ENCODE peak calls at places on chromosomes 5 and 9, in four cellular contexts. Y is GM23248, Z is HCT116, B is MM.1S. V is an unnamed sample.

GRCh38 chr5:144013816-144014215 is 156.6 kb downstream of the YIPF5 start:
- DNase-seq in Y (no peak), Z (no peak), B (no peak), V (no peak)

GRCh38 chr5:61023131-61023530 is 78.1 kb downstream of the NDUFAF2 start:
- DNase-seq in Y (peak), Z (no peak), B (no peak), V (no peak)

GRCh38 chr5:43601454-43602260 is 1.3 kb upstream of the NNT start:
- DNase-seq in Y (peak), Z (no peak), B (peak), V (no peak)

GRCh38 chr5:60842859-60843692 is 993 bp downstream of the ELOVL7 start:
- DNase-seq in Y (peak), Z (no peak), B (peak), V (peak)

GRCh38 chr5:134511796-134512660 is 13.4 kb upstream of the JADE2 start:
- DNase-seq in Y (peak), Z (no peak), B (no peak), V (peak)

GRCh38 chr9:117926031-117926655 is 221.9 kb downstream of the TLR4 start:
- DNase-seq in Y (peak), Z (no peak), B (no peak), V (no peak)

GRCh38 chr9:88954073-88954472 is 37.2 kb upstream of the S1PR3 start:
- DNase-seq in Y (peak), Z (no peak), B (no peak), V (no peak)

GRCh38 chr5:135553688-135554462 is 18.1 kb upstream of the NEUROG1 start:
- DNase-seq in Y (peak), Z (peak), B (no peak), V (peak)

GRCh38 chr5:123094919-123095693 is 6.1 kb downstream of the PRDM6 start:
- DNase-seq in Y (no peak), Z (no peak), B (no peak), V (peak)

GRCh38 chr9:135035781-135036760 is 51.4 kb upstream of the OLFM1 start:
- DNase-seq in Y (no peak), Z (no peak), B (no peak), V (no peak)

GRCh38 chr9:101356619-101357018 is 28.2 kb downstream of the BAAT start:
- DNase-seq in Y (no peak), Z (no peak), B (no peak), V (no peak)

GRCh38 chr9:10112798-10113197 is 500.0 kb downstream of the PTPRD start:
- DNase-seq in Y (no peak), Z (no peak), B (no peak), V (no peak)

GRCh38 chr5:82107277-82107676 is 135.5 kb downstream of the ATG10 start:
- DNase-seq in Y (peak), Z (no peak), B (peak), V (peak)

GRCh38 chr5:201672-202071 is 10.4 kb downstream of the LRRC14B start:
- DNase-seq in Y (no peak), Z (no peak), B (no peak), V (no peak)

GRCh38 chr5:139759219-139759721 is 36.3 kb upstream of the PSD2 start:
- DNase-seq in Y (no peak), Z (no peak), B (no peak), V (no peak)

GRCh38 chr5:84088996-84089395 is 295.7 kb downstream of the EDIL3 start:
- DNase-seq in Y (peak), Z (peak), B (peak), V (peak)

GRCh38 chr5:143047091-143047490 is 276.9 kb downstream of the ARHGAP26 start:
- DNase-seq in Y (peak), Z (no peak), B (no peak), V (no peak)

GRCh38 chr5:5321137-5321536 is 101.3 kb upstream of the ICE1 start:
- DNase-seq in Y (no peak), Z (no peak), B (no peak), V (no peak)

GRCh38 chr9:119092125-119092524 is 277.1 kb downstream of the BRINP1 start:
- DNase-seq in Y (peak), Z (no peak), B (no peak), V (no peak)

GRCh38 chr9:100623969-100624368 is 46.1 kb downstream of the CAVIN4 start:
- DNase-seq in Y (no peak), Z (no peak), B (no peak), V (no peak)

GRCh38 chr5:170292509-170292908 is 5.1 kb downstream of the LCP2 start:
- DNase-seq in Y (no peak), Z (no peak), B (no peak), V (no peak)
- TF ChIP-seq EZH2phosphoT487 in Y (no peak), Z (no peak), B (no peak), V (no peak)

GRCh38 chr9:71984388-71985069 is 73.1 kb downstream of the C9orf85 start:
- DNase-seq in Y (peak), Z (no peak), B (no peak), V (peak)

GRCh38 chr9:71975833-71976232 is 64.4 kb downstream of the C9orf85 start:
- DNase-seq in Y (peak), Z (no peak), B (no peak), V (no peak)

GRCh38 chr9:71981944-71982343 is 70.5 kb downstream of the C9orf85 start:
- DNase-seq in Y (no peak), Z (no peak), B (no peak), V (no peak)

GRCh38 chr9:71977003-71977402 is 65.6 kb downstream of the C9orf85 start:
- DNase-seq in Y (no peak), Z (no peak), B (no peak), V (no peak)

GRCh38 chr9:71980266-71981018 is 69.0 kb downstream of the C9orf85 start:
- DNase-seq in Y (no peak), Z (no peak), B (no peak), V (no peak)
- TF ChIP-seq EZH2phosphoT487 in Y (no peak), Z (no peak), B (no peak), V (no peak)

DNA sequence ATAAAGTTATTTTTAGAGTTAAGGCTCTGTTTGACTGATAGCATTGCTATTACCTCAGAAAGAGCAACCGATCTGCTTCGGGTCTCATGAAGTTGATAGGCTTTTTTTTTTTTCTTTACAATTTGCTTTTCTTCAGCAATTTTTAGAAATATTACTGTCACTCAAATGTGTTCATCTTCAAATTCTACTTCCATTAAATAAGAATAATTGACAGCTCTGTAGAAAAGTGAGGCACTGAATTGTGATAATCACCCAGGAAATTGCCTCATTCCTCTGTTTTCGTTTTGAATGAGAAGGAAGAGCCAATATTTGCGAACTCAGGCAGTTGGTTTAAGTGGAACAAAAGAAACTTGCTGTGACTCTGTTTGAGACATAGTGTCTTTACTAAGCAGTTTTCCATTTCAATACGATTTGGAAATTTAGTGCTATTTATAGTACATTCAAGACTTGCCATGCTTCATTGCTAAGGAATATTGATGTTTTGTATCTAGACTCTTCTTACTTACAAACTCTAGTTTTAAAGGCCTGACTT is 700.5 kb upstream of the CDH10 start:
- DNase-seq in Y (no peak), Z (no peak), B (no peak), V (no peak)
- TF ChIP-seq EZH2phosphoT487 in Y (no peak), Z (no peak), B (no peak), V (no peak)

GRCh38 chr9:105415344-105415980 is 32.4 kb upstream of the FSD1L start:
- DNase-seq in Y (peak), Z (peak), B (peak), V (peak)
- TF ChIP-seq EZH2phosphoT487 in Y (no peak), Z (no peak), B (no peak), V (no peak)

DNA sequence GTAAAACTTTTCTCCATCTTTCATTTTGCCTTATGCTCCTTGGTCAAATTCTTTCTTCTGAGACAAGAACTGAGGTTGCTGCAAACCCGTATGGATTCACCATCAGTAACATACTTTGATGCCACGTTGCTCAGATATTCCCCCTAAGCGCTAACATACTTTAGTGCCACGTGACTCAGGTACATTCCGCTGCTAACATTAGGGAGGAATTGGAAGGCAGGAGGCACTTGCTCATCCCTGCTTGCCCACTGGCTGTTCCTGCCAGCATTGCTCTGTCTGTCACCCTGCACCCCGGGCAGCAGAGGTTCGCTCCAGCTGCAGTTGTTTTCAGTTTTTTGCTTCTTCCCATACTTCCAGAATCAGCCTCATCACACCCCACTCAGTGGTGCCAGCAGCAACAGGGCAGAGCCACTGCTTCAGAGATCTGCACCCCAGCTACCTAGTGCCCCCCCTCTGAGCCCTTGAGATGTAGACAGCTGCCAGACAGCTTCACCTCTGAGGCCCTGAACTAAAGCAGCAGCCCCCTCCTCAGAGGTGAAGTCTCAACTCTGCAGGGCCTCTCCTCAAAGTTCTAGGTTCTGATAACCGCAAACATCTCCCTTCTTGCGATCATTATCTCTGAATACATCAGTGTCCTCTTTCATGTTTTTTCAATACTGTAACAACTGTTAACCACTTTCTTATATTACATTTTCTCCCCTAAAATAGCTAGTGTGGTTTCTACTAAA is 228.0 kb upstream of the KIF2A start:
- DNase-seq in Y (no peak), Z (no peak), B (no peak), V (no peak)
- TF ChIP-seq EZH2phosphoT487 in Y (no peak), Z (no peak), B (no peak), V (no peak)

DNA sequence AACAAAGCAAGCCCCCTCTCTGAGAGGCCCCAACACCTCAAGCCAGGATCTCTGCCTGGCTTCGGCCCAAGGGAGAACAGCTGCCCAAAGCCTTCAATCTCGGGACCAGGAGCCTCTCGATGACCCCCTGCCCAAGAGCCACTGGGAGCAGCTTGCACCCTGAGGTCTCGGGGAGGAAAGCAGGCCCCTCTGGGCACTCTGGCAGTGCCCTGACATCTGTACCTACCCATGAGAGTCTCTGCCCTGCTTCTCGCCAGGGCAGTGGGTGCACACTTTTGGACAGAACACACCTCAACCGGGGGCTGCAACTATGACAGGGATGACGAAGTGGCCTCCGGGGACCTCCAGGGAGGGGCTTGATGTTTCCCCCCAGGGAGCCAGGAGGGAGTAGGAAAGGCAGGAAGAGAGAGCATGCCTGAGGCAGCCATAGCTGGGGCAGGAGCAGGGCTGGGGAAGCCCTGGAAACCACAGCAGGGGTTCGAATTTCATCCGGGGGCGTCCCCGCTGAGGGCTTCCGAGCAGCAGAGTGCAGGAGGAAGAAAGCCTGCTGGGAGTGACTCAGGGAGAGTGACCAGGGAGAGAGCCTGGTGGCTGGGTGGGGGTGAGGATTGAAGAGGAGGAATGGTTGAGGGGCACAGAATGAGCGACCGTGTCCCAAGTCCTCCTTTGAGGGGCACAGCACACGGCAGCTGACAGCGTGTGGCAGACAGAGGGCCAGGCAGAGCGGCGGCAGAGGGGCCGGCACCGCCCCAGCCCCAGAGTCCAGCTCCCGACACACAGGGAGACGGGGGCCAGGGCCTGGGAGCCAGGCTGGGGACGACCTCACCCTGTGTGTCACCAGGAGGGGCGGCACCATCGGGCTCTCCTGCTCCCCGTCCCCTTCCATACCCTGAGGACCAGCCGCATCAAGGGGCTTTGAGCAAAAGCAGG is 1.8 kb downstream of the LPCAT1 start:
- DNase-seq in Y (peak), Z (no peak), B (no peak), V (peak)
- TF ChIP-seq EZH2phosphoT487 in Y (no peak), Z (no peak), B (no peak), V (no peak)

GRCh38 chr9:76032652-76033373 is 142.3 kb downstream of the PCSK5 start:
- DNase-seq in Y (peak), Z (no peak), B (no peak), V (no peak)

GRCh38 chr9:76023715-76024195 is 133.3 kb downstream of the PCSK5 start:
- DNase-seq in Y (no peak), Z (peak), B (peak), V (no peak)

GRCh38 chr9:76026796-76027195 is 136.3 kb downstream of the PCSK5 start:
- DNase-seq in Y (no peak), Z (no peak), B (no peak), V (no peak)

GRCh38 chr9:76022317-76022716 is 131.8 kb downstream of the PCSK5 start:
- DNase-seq in Y (no peak), Z (no peak), B (no peak), V (no peak)

GRCh38 chr9:76027426-76027825 is 137.0 kb downstream of the PCSK5 start:
- DNase-seq in Y (no peak), Z (no peak), B (peak), V (no peak)
- TF ChIP-seq EZH2phosphoT487 in Y (no peak), Z (no peak), B (no peak), V (no peak)

DNA sequence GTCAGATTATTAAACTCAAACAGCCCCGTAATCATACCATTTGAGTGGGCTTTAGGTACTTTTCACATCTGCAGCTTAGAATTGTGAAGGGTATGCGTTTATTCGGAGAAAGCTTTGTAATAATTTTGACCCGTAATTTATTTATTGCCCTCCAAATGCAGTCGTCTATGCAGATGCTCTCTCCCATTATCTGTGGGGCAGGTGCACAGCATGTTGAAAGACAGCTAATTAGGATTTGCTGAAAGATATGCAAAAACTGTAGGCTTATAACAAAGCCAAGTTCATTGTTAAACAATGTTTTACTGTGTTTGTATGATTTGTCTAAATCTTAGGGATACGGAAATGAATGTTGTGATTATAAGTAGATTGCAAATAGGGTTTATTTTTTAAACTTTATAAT is 165.1 kb downstream of the PBX3 start:
- DNase-seq in Y (no peak), Z (no peak), B (no peak), V (no peak)
- TF ChIP-seq EZH2phosphoT487 in Y (no peak), Z (no peak), B (no peak), V (no peak)

GRCh38 chr9:33167949-33168535 is 906 bp upstream of the B4GALT1 start:
- DNase-seq in Y (peak), Z (no peak), B (peak), V (peak)
- TF ChIP-seq EZH2phosphoT487 in Y (no peak), Z (no peak), B (no peak), V (no peak)

DNA sequence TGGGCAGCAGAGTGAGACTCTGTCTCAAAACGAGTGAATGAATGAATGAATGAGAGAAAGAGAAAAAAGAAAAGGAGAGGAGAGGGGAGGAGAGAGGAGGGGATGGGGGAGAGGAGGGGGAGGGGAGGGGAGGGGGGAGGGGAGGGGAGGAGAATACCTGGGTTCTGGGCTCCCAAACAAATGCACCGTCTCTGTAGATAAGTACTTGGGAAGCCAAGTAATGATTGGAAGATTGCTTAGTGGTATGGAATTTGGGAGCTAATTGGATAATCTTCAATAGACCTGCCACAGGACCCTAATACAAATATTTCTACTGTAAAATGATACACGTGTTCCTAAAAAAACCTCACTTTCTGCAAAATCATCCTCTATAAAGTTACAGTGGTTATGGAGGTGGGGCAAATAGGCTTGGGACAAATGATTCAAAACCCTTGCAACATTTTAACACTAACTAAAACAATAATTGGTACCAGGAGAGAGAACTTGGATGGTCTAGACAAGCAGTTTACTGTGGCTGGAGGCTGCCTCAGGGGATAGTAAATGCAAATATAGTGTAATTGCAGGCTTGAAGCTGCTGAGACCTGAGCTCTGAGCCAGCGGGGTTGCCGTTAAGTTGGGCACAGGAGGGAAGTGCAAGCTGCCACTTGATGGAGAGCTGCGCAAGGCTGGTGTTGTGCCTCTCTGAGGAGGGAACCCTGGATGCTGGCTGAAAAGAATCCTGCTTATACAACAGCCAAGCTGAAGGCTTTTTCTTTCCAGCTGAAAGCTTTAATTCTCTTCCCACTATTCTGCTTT is 3.5 kb downstream of the HEMGN start:
- DNase-seq in Y (peak), Z (no peak), B (no peak), V (no peak)
- TF ChIP-seq EZH2phosphoT487 in Y (no peak), Z (no peak), B (no peak), V (no peak)

V was measured in hepatocyte.